ENCODE peak calls at places on chromosomes 12 and 14, in four cellular contexts. J, L, G and Q are unnamed samples.

GRCh38 chr12:9364224-9365176 is 156.3 kb upstream of the PZP start:
- DNase-seq in J (no peak), L (no peak), G (no peak), Q (peak; percentile 79)

GRCh38 chr14:31545328-31545727 is 15.9 kb upstream of the NUBPL start:
- DNase-seq in J (no peak), L (no peak), G (no peak), Q (no peak)

GRCh38 chr12:11892065-11892391 is 178.7 kb upstream of the BCL2L14 start:
- DNase-seq in J (no peak), L (no peak), G (no peak), Q (no peak)

GRCh38 chr14:65069874-65070709 is 32.2 kb downstream of the MAX start:
- DNase-seq in J (no peak), L (no peak), G (no peak), Q (no peak)

GRCh38 chr14:89486505-89486904 is 69.5 kb upstream of the FOXN3 start:
- DNase-seq in J (no peak), L (no peak), G (no peak), Q (no peak)

GRCh38 chr12:66409195-66409871 is 107.0 kb downstream of the HELB start:
- DNase-seq in J (peak; percentile 10), L (no peak), G (peak; percentile 62), Q (peak; percentile 47)

GRCh38 chr12:113091506-113091905 is 35.0 kb downstream of the DTX1 start:
- DNase-seq in J (no peak), L (no peak), G (no peak), Q (no peak)

GRCh38 chr14:52042371-52043037 is 26.4 kb downstream of the NID2 start:
- DNase-seq in J (no peak), L (no peak), G (no peak), Q (no peak)

GRCh38 chr12:117968826-117969659 is at the start of gene KSR2:
- DNase-seq in J (peak; percentile 18), L (no peak), G (no peak), Q (peak; percentile 19)

GRCh38 chr12:53999596-54000104 is 311 bp upstream of the HOXC9 start:
- DNase-seq in J (peak; percentile 91), L (no peak), G (no peak), Q (no peak)

GRCh38 chr14:39246618-39247017 is 12.9 kb downstream of the MIA2 start:
- DNase-seq in J (no peak), L (no peak), G (no peak), Q (no peak)

GRCh38 chr12:114294303-114294685 is 111.7 kb downstream of the TBX5 start:
- DNase-seq in J (no peak), L (no peak), G (no peak), Q (no peak)

GRCh38 chr12:29155079-29155478 is 6.0 kb downstream of the FAR2 start:
- DNase-seq in J (peak; percentile 28), L (no peak), G (peak; percentile 37), Q (no peak)

GRCh38 chr12:111806304-111806703 is 35.7 kb upstream of the MAPKAPK5 start:
- DNase-seq in J (no peak), L (no peak), G (no peak), Q (no peak)

GRCh38 chr14:94110552-94111181 is at the start of gene IFI27:
- DNase-seq in J (peak; percentile 48), L (peak; percentile 72), G (no peak), Q (no peak)

GRCh38 chr14:103597623-103598372 is 31.2 kb upstream of the KLC1 start:
- DNase-seq in J (peak; percentile 51), L (peak; percentile 28), G (no peak), Q (no peak)

GRCh38 chr14:36604757-36605505 is 22.5 kb upstream of the NKX2-8 start:
- DNase-seq in J (peak; percentile 63), L (no peak), G (peak; percentile 61), Q (peak; percentile 73)

GRCh38 chr12:70964867-70965469 is 44.4 kb upstream of the PTPRR start:
- DNase-seq in J (peak; percentile 6), L (no peak), G (no peak), Q (no peak)

GRCh38 chr12:84805474-84805858 is 107.1 kb downstream of the SLC6A15 start:
- DNase-seq in J (no peak), L (no peak), G (no peak), Q (peak; percentile 80)

GRCh38 chr12:63068857-63069442 is 82.1 kb downstream of the AVPR1A start:
- DNase-seq in J (peak; percentile 13), L (peak; percentile 16), G (peak; percentile 5), Q (peak; percentile 52)

GRCh38 chr12:123384994-123385376 is 1.1 kb downstream of the KMT5A start:
- DNase-seq in J (no peak), L (no peak), G (no peak), Q (no peak)

GRCh38 chr12:108478611-108479010 is 36.5 kb upstream of the FICD start:
- DNase-seq in J (no peak), L (no peak), G (no peak), Q (no peak)

GRCh38 chr12:57159341-57159740 is 11.9 kb upstream of the LRP1-AS start:
- DNase-seq in J (no peak), L (no peak), G (no peak), Q (no peak)

GRCh38 chr12:57158665-57159064 is 11.2 kb upstream of the LRP1-AS start:
- DNase-seq in J (no peak), L (no peak), G (no peak), Q (no peak)

GRCh38 chr12:57158186-57158585 is 10.8 kb upstream of the LRP1-AS start:
- DNase-seq in J (no peak), L (no peak), G (no peak), Q (no peak)

GRCh38 chr12:57156701-57157403 is 9.4 kb upstream of the LRP1-AS start:
- DNase-seq in J (no peak), L (no peak), G (no peak), Q (no peak)

GRCh38 chr12:57157588-57158173 is 10.3 kb upstream of the LRP1-AS start:
- DNase-seq in J (no peak), L (no peak), G (peak; percentile 29), Q (no peak)
- H3K4me1 ChIP-seq in J (peaks cover 9% of the 10 kb centered on the region), L (no peaks in the 10 kb centered on the region), G (peaks cover 6% of the 10 kb centered on the region), Q (no peaks in the 10 kb centered on the region)

GRCh38 chr12:42767998-42768397 is 178.5 kb upstream of the PRICKLE1 start:
- DNase-seq in J (no peak), L (no peak), G (no peak), Q (no peak)
- H3K4me3 ChIP-seq in J (no peak overlapping the region), L (no peak overlapping the region), G (no peak overlapping the region), Q (no peak overlapping the region)

GRCh38 chr14:22561661-22562579 is 27.1 kb downstream of the DAD1 start:
- DNase-seq in J (peak; percentile 32), L (no peak), G (peak; percentile 85), Q (no peak)

GRCh38 chr14:22564463-22564862 is 24.6 kb downstream of the DAD1 start:
- DNase-seq in J (no peak), L (no peak), G (no peak), Q (no peak)

GRCh38 chr14:22565391-22565945 is 23.6 kb downstream of the DAD1 start:
- DNase-seq in J (no peak), L (no peak), G (no peak), Q (no peak)

GRCh38 chr14:22561366-22561660 is 27.7 kb downstream of the DAD1 start:
- DNase-seq in J (no peak), L (no peak), G (no peak), Q (no peak)

GRCh38 chr14:22563987-22564386 is 25.0 kb downstream of the DAD1 start:
- DNase-seq in J (no peak), L (no peak), G (no peak), Q (no peak)
- H3K4me1 ChIP-seq in J (peaks cover 12% of the 10 kb centered on the region), L (no peaks in the 10 kb centered on the region), G (peaks cover 34% of the 10 kb centered on the region), Q (no peaks in the 10 kb centered on the region)

GRCh38 chr14:105215602-105216001 is 32.7 kb upstream of the BTBD6 start:
- DNase-seq in J (no peak), L (no peak), G (no peak), Q (no peak)
- H3K4me3 ChIP-seq in J (no peak overlapping the region), L (no peak overlapping the region), G (no peak overlapping the region), Q (no peak overlapping the region)

GRCh38 chr14:90533591-90534021 is 136.8 kb downstream of the CALM1 start:
- DNase-seq in J (peak; percentile 51), L (no peak), G (no peak), Q (no peak)
- H3K4me1 ChIP-seq in J (peaks cover 42% of the 10 kb centered on the region), L (no peaks in the 10 kb centered on the region), G (no peaks in the 10 kb centered on the region), Q (no peaks in the 10 kb centered on the region)

DNA sequence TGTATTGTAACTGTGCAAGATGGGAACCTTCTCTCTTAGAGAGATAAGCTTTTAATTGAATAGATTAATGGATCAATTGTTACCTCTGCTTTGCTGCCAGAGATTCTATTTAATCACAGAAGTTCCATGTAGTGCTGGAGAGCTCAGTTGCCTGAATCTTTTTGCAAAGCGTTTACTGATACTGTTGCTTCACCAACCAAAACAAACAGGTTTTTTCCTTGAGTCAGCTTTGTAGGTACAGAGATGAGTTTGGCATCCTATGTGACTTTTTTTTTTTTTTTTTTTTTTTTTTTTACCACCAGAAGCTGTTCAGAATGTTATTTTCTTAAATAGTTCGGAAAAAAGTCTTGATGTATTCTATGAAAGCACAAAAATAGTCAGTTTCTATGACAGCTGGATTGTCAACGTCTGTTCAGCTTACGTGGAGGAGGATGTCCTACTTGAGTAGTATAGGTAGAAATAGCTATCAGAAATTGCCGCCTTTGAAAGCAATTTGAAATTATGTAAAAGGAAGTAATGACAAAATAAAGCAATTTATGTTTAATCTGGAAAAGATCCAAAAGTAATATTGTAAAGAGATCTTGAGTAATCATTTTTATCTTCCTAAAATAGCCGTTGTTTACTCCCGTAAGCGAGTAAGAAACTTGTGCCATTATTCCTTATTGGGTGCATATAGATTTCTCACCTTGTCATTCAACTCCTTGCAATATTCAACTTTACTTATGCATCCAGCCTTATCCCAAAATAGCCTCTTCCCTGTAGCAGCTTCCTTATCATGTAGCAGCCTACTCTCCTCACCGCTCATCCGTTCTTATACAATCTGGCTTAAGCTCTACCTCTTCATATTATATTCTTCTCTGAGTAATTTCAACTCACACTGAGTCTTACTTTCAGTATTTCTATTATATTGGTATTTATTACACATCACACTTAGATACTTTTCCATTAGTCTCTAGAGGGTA is 5.2 kb downstream of the LRRK2 start:
- DNase-seq in J (no peak), L (no peak), G (no peak), Q (no peak)
- H3K4me3 ChIP-seq in J (no peak overlapping the region), L (no peak overlapping the region), G (no peak overlapping the region), Q (no peak overlapping the region)

DNA sequence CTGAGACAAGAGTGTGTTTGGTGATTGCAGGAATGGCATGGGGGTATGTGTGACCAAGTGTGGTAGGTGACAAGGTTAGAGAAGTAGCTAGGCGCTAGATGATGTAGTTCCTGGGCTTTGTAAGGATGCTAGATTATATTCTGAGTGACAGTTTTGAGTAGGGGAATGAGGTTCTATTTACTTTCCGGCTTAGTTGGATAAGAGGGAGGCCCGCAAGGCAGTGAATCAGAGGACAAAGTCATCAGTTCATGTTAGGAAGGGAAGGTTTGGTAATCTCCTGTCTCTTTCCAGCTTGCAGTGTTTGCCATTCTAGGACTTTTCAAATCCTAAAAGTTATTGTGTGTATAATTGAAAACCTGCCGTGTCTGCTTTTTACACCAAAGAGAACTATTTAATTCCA is 45.0 kb downstream of the CFAP54 start:
- DNase-seq in J (no peak), L (no peak), G (no peak), Q (no peak)
- H3K4me1 ChIP-seq in J (no peaks in the 10 kb centered on the region), L (no peaks in the 10 kb centered on the region), G (no peaks in the 10 kb centered on the region), Q (no peaks in the 10 kb centered on the region)

GRCh38 chr14:87567926-87568325 is 425.1 kb downstream of the GALC start:
- DNase-seq in J (no peak), L (no peak), G (no peak), Q (no peak)
- H3K4me3 ChIP-seq in J (no peak overlapping the region), L (no peak overlapping the region), G (no peak overlapping the region), Q (no peak overlapping the region)